ENCODE peak calls at places on chromosome 18, in five cellular contexts. G, V, X, F and Y are unnamed samples.

GRCh38 chr18:73952296-73952946 is 195.2 kb downstream of the FBXO15 start:
- DNase-seq in G (no peak), F (no peak), V (no peak), X (peak), Y (no peak)

GRCh38 chr18:79487198-79488165 is 91.8 kb downstream of the NFATC1 start:
- DNase-seq in F (no peak), V (no peak), X (no peak), G (no peak), Y (no peak)

GRCh38 chr18:72235422-72235821 is 308.7 kb downstream of the CBLN2 start:
- DNase-seq in G (peak), F (no peak), V (no peak), X (no peak), Y (no peak)

GRCh38 chr18:57621252-57621607 is 406 bp downstream of the NARS1 start:
- DNase-seq in G (no peak), X (no peak), V (no peak), F (peak), Y (no peak)

GRCh38 chr18:46009158-46009866 is 42.2 kb upstream of the EPG5 start:
- DNase-seq in X (peak), G (no peak), F (no peak), V (no peak), Y (no peak)

GRCh38 chr18:79574938-79575525 is 104.6 kb upstream of the CTDP1 start:
- DNase-seq in V (peak), G (no peak), X (no peak), F (no peak), Y (no peak)

GRCh38 chr18:62954341-62954740 is 239.0 kb downstream of the PHLPP1 start:
- DNase-seq in X (no peak), F (no peak), G (no peak), V (no peak), Y (no peak)

GRCh38 chr18:10070581-10071000 is 156.8 kb downstream of the VAPA start:
- DNase-seq in F (no peak), V (no peak), G (no peak), X (no peak), Y (peak)

GRCh38 chr18:79513381-79514081 is 117.8 kb downstream of the NFATC1 start:
- DNase-seq in G (no peak), V (no peak), X (no peak), F (no peak), Y (no peak)

GRCh38 chr18:4264347-4264791 is 190.7 kb downstream of the DLGAP1 start:
- DNase-seq in G (no peak), X (no peak), F (no peak), V (no peak), Y (no peak)

GRCh38 chr18:31596081-31596872 is 4.6 kb downstream of the TTR start:
- DNase-seq in G (no peak), V (no peak), X (no peak), F (no peak), Y (no peak)

DNA sequence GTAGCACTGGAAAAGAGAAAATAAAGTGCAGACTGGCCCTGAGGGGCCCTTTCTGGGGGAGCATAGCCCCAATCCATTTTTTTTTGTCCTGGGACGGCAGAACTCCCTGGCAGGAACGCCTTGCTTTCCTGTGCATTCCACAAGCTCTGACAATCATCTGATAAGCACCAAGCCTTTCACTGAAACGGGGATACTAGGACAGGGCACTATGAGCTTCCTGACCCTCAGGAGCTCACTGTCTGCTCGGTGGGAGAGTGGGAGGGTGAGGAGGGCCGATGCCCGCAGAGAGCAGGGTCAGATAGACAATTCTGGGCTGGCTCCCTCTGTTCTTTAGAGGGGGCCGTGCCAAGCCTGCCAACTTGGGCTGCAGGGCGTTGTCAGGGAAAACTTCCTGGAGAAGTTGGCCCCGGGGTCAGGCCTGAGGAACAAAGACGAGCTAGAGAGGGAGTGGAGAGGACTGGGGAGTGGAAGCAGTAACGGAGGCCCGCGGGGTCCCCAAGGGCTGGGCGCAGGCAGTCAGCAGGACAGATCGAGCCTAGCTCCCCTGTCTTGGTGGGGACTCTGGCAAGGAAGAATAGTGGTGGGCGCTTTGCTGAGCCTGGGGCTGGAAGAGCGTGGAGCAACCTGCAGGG is 82.0 kb downstream of the CTAGE1 start:
- DNase-seq in F (peak), G (no peak), V (peak), X (no peak), Y (peak)
- H3K27ac ChIP-seq in F (no peak), G (no peak), V (peak), X (no peak), Y (no peak)

GRCh38 chr18:33898427-33898826 is 320.4 kb downstream of the ASXL3 start:
- DNase-seq in G (no peak), F (no peak), X (no peak), V (no peak), Y (no peak)
- TF ChIP-seq CTCF in G (no peak), F (no peak), X (no peak), V (no peak), Y (no peak)

GRCh38 chr18:13260114-13260926 is 41.8 kb downstream of the LDLRAD4 start:
- DNase-seq in X (no peak), G (no peak), V (no peak), F (peak), Y (no peak)
- H3K27ac ChIP-seq in X (peak), G (no peak), V (peak), F (peak), Y (no peak)

DNA sequence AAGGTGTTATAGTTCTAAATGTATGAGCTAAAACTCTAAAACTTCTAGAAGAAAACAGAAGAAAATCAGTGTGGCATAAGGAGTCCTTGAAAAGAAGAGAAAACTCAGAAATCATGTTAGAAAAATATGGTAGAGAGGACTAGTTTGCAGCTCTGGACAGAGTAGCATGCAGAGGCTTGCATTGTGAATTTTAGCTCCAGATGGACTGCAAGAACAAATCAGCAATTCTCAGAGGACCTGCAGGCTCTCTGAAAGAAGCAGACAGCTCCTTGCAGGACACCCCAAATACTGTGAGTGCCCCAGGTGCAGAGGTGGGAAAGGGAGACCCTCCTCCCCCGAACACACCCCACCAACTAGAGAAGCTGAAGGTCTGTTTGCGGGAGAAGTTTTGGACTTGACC is 216.4 kb upstream of the SLC35G4 start:
- DNase-seq in G (no peak), V (no peak), X (no peak), F (no peak), Y (no peak)
- TF ChIP-seq CTCF in G (no peak), V (no peak), X (no peak), F (no peak), Y (no peak)

GRCh38 chr18:44725300-44726096 is 44.8 kb downstream of the SETBP1 start:
- DNase-seq in F (peak), X (no peak), V (peak), G (no peak), Y (peak)
- H3K27ac ChIP-seq in F (no peak), X (peak), V (peak), G (no peak), Y (peak)

GRCh38 chr18:7950380-7951143 is 383.4 kb downstream of the PTPRM start:
- DNase-seq in F (peak), V (no peak), X (no peak), G (peak), Y (peak)
- TF ChIP-seq CTCF in F (no peak), V (no peak), X (no peak), G (no peak), Y (peak)

GRCh38 chr18:3236470-3236869 is 11.1 kb upstream of the MYL12A start:
- DNase-seq in V (no peak), F (no peak), G (no peak), X (no peak), Y (peak)

GRCh38 chr18:3233004-3233403 is 13.2 kb upstream of the MYOM1 start:
- DNase-seq in V (no peak), X (no peak), G (no peak), F (no peak), Y (no peak)

GRCh38 chr18:3235846-3236245 is 11.8 kb upstream of the MYL12A start:
- DNase-seq in F (no peak), G (no peak), X (no peak), V (no peak), Y (no peak)

GRCh38 chr18:3234457-3234856 is 13.1 kb upstream of the MYL12A start:
- DNase-seq in F (no peak), V (no peak), X (no peak), G (no peak), Y (no peak)

GRCh38 chr18:3233433-3234168 is 13.8 kb upstream of the MYOM1 start:
- DNase-seq in X (no peak), G (no peak), F (no peak), V (no peak), Y (no peak)
- H3K27ac ChIP-seq in X (no peak), G (no peak), F (no peak), V (no peak), Y (no peak)

GRCh38 chr18:30186245-30186644 is 856.3 kb downstream of the DSC3 start:
- DNase-seq in G (no peak), V (no peak), X (no peak), F (no peak), Y (no peak)
- TF ChIP-seq CTCF in G (no peak), V (no peak), X (no peak), F (no peak), Y (no peak)

GRCh38 chr18:25282922-25283703 is 68.9 kb downstream of the ZNF521 start:
- DNase-seq in X (no peak), V (no peak), F (no peak), G (no peak), Y (no peak)

GRCh38 chr18:25283769-25284168 is 68.2 kb downstream of the ZNF521 start:
- DNase-seq in G (no peak), V (no peak), F (no peak), X (no peak), Y (no peak)

GRCh38 chr18:25284278-25284677 is 67.7 kb downstream of the ZNF521 start:
- DNase-seq in V (no peak), X (no peak), G (no peak), F (no peak), Y (no peak)

GRCh38 chr18:25281522-25281921 is 70.4 kb downstream of the ZNF521 start:
- DNase-seq in G (no peak), F (no peak), V (no peak), X (no peak), Y (no peak)

DNA sequence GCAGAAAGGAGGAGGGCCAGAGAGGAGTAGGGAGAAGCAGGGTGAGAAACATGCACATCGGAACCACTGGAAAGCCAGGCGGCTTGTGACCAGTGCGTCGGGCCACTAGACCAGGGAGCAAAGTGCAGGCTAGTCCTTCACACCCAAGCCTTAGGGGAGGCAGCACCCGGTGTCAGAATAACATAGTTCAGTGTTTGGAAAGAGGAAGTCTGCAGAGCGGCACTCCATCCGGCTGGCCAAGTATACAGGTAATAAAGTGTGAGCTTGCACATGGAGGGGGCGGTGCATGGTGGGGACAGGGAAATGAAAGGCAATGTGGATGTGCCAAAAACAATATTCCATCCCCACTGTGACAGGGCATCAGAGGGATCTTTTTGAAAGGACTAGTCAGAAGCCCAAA is 69.7 kb downstream of the ZNF521 start:
- DNase-seq in F (peak), X (no peak), V (peak), G (no peak), Y (no peak)
- H3K27ac ChIP-seq in F (no peak), X (no peak), V (no peak), G (no peak), Y (no peak)

GRCh38 chr18:7104649-7105048 is 12.9 kb downstream of the LAMA1 start:
- DNase-seq in G (no peak), V (no peak), F (no peak), X (no peak), Y (no peak)

GRCh38 chr18:7096838-7097237 is 20.8 kb downstream of the LAMA1 start:
- DNase-seq in V (no peak), F (no peak), G (no peak), X (peak), Y (no peak)

GRCh38 chr18:7105268-7105667 is 12.3 kb downstream of the LAMA1 start:
- DNase-seq in X (no peak), F (no peak), V (no peak), G (no peak), Y (no peak)

GRCh38 chr18:7105943-7106342 is 11.7 kb downstream of the LAMA1 start:
- DNase-seq in F (no peak), X (no peak), V (no peak), G (no peak), Y (no peak)

GRCh38 chr18:7102131-7102530 is 15.5 kb downstream of the LAMA1 start:
- DNase-seq in G (no peak), V (no peak), F (no peak), X (no peak), Y (no peak)
- TF ChIP-seq CTCF in G (no peak), V (no peak), F (no peak), X (no peak), Y (no peak)